ENCODE peak calls at places on chromosomes 12 and 14, in seven cellular contexts. U is upper lobe of right lung; O is tibial nerve; B is lower lobe of right lung; G is CD4-positive, CD25-positive, alpha-beta regulatory T cell; T is thoracic aorta; C is suprapubic skin. W is an unnamed sample.

GRCh38 chr14:95059126-95059525 is 98.2 kb downstream of the DICER1 start:
- DNase-seq in B (no peak), T (no peak), C (no peak), G (peak; percentile 3), O (no peak), U (peak; percentile 2), W (no peak)

GRCh38 chr12:89769483-89769818 is 60.8 kb upstream of the ATP2B1 start:
- DNase-seq in T (no peak), U (no peak), O (no peak), B (no peak), C (no peak), G (no peak), W (no peak)

GRCh38 chr12:94149781-94150482 is 1.6 kb downstream of the PLXNC1 start:
- DNase-seq in G (no peak), B (peak; percentile 66), T (no peak), U (peak; percentile 71), O (no peak), C (peak; percentile 57), W (no peak)

GRCh38 chr14:77267937-77268699 is 2.9 kb downstream of the NGB start:
- DNase-seq in O (no peak), U (no peak), G (no peak), T (no peak), C (no peak), B (no peak), W (no peak)

GRCh38 chr12:18899162-18899561 is 161.2 kb downstream of the CAPZA3 start:
- DNase-seq in G (no peak), C (no peak), T (no peak), B (no peak), U (no peak), O (no peak), W (no peak)

GRCh38 chr14:99737451-99737951 is 53.4 kb downstream of the CYP46A1 start:
- DNase-seq in T (no peak), O (no peak), G (no peak), U (peak; percentile 85), B (peak; percentile 81), C (no peak), W (no peak)

GRCh38 chr12:51269174-51270066 is 795 bp downstream of the SMAGP start:
- DNase-seq in G (peak; percentile 54), T (no peak), U (peak; percentile 90), B (peak; percentile 81), O (peak; percentile 9), C (peak; percentile 70), W (peak; percentile 40)

GRCh38 chr12:47557401-47557800 is 148.4 kb downstream of the RPAP3 start:
- DNase-seq in O (no peak), T (no peak), C (no peak), U (no peak), B (no peak), G (no peak), W (no peak)

GRCh38 chr14:75430526-75430925 is 2.7 kb downstream of the JDP2 start:
- DNase-seq in O (peak; percentile 59), C (no peak), B (no peak), G (no peak), T (no peak), U (no peak), W (no peak)

GRCh38 chr12:52918351-52918750 is 13.5 kb upstream of the KRT8 start:
- DNase-seq in T (no peak), O (no peak), U (no peak), B (no peak), C (no peak), G (no peak), W (no peak)

GRCh38 chr12:48980953-48981756 is 3.0 kb downstream of the WNT1 start:
- DNase-seq in B (peak; percentile 57), U (peak; percentile 76), G (peak; percentile 61), O (no peak), T (no peak), C (no peak), W (peak; percentile 48)

GRCh38 chr12:50557421-50557820 is 52.6 kb downstream of the DIP2B start:
- DNase-seq in U (no peak), B (no peak), O (no peak), G (no peak), C (no peak), T (no peak), W (no peak)

GRCh38 chr12:89521348-89522238 is 3.0 kb downstream of the GALNT4 start:
- DNase-seq in C (no peak), B (no peak), T (no peak), O (no peak), U (no peak), G (no peak), W (no peak)

GRCh38 chr14:80358112-80358511 is 146.8 kb upstream of the DIO2 start:
- DNase-seq in U (no peak), O (no peak), T (no peak), C (no peak), B (no peak), G (no peak), W (no peak)

GRCh38 chr12:21606175-21606574 is 1.5 kb upstream of the GYS2 start:
- DNase-seq in G (no peak), U (no peak), T (no peak), O (no peak), B (no peak), C (no peak), W (no peak)

GRCh38 chr14:50008562-50009355 is 107.6 kb downstream of the VCPKMT start:
- DNase-seq in B (no peak), O (no peak), C (no peak), G (no peak), U (no peak), T (no peak), W (no peak)

GRCh38 chr14:52950898-52951729 is at the start of gene FERMT2:
- DNase-seq in G (peak; percentile 14), B (peak; percentile 85), U (peak; percentile 94), C (peak; percentile 89), O (peak; percentile 80), T (peak; percentile 47), W (peak; percentile 4)

GRCh38 chr12:52278931-52279682 is 4.7 kb downstream of the KRT86 start:
- DNase-seq in U (peak; percentile 91), T (no peak), O (peak; percentile 64), G (peak; percentile 51), C (peak; percentile 84), B (peak; percentile 88), W (peak; percentile 42)

GRCh38 chr12:40248585-40249297 is 23.9 kb downstream of the LRRK2 start:
- DNase-seq in G (no peak), C (no peak), T (no peak), B (no peak), O (no peak), U (no peak), W (no peak)

GRCh38 chr12:55724940-55725309 is 3.9 kb downstream of the CD63 start:
- DNase-seq in G (no peak), U (no peak), B (no peak), T (no peak), O (no peak), C (peak; percentile 59), W (no peak)

GRCh38 chr14:91649930-91650329 is 82.0 kb downstream of the CATSPERB start:
- DNase-seq in C (no peak), O (peak; percentile 34), T (no peak), G (peak; percentile 47), B (no peak), U (no peak), W (no peak)

GRCh38 chr14:101623685-101624444 is 62.6 kb downstream of the DIO3 start:
- DNase-seq in B (no peak), U (no peak), T (no peak), G (no peak), O (no peak), C (no peak), W (no peak)

GRCh38 chr12:10128687-10129086 is 1.3 kb downstream of the CLEC7A start:
- DNase-seq in O (peak; percentile 53), G (no peak), U (no peak), T (no peak), B (no peak), C (no peak), W (no peak)

GRCh38 chr12:115090783-115091182 is 406.8 kb upstream of the TBX3 start:
- DNase-seq in B (no peak), T (no peak), C (no peak), O (no peak), U (no peak), G (no peak), W (no peak)

GRCh38 chr12:1630081-1630826 is 1.2 kb downstream of the WNT5B start:
- DNase-seq in O (no peak), C (no peak), T (no peak), U (peak; percentile 73), G (no peak), B (peak; percentile 60), W (no peak)

GRCh38 chr14:99062772-99063418 is 209.1 kb downstream of the BCL11B start:
- DNase-seq in U (no peak), O (no peak), T (no peak), C (no peak), B (no peak), G (no peak), W (no peak)

GRCh38 chr14:54169254-54169924 is 212.8 kb upstream of the BMP4 start:
- DNase-seq in G (no peak), T (no peak), B (no peak), O (peak; percentile 7), C (no peak), U (no peak), W (no peak)
- H3K4me3 ChIP-seq in G (no peak overlapping the region), T (no peak overlapping the region), B (no peak overlapping the region), O (no peak overlapping the region), C (no peak overlapping the region), U (no peak overlapping the region), W (no peak overlapping the region)

DNA sequence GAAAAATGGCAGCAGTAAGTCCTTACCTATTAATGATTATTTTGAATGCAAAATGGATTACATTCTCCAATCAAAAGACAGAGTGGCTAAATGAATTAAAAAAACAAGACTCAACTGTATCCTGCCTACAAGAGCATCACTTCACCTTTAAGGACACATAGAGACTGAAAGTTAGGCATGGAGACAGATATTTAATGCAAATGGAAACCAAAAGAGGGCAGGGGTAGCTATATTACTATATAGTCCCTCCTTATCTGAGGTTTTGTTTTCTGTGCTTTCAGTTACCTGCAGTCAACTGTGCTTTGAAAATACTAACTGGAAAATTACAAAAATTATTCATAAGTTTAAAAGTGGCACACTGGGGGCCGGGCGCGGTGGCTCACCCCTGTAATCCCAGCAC is 17.2 kb downstream of the NECAP1 start:
- DNase-seq in C (no peak), B (no peak), G (no peak), U (no peak), T (no peak), O (no peak), W (no peak)
- H3K4me1 ChIP-seq in C (no peaks in the 10 kb centered on the region), B (no peaks in the 10 kb centered on the region), G (no peaks in the 10 kb centered on the region), U (no peaks in the 10 kb centered on the region), T (no peaks in the 10 kb centered on the region), O (no peaks in the 10 kb centered on the region), W (no peaks in the 10 kb centered on the region)

GRCh38 chr12:68200854-68201253 is 24.8 kb downstream of the IL26 start:
- DNase-seq in U (no peak), G (no peak), T (no peak), O (no peak), C (no peak), B (no peak), W (no peak)
- H3K27me3 ChIP-seq in U (peaks cover 7% of the 10 kb centered on the region), G (peaks cover 3% of the 10 kb centered on the region), T (no peaks in the 10 kb centered on the region), O (no peaks in the 10 kb centered on the region), C (peaks cover 2% of the 10 kb centered on the region), B (no peaks in the 10 kb centered on the region), W (no peaks in the 10 kb centered on the region)

DNA sequence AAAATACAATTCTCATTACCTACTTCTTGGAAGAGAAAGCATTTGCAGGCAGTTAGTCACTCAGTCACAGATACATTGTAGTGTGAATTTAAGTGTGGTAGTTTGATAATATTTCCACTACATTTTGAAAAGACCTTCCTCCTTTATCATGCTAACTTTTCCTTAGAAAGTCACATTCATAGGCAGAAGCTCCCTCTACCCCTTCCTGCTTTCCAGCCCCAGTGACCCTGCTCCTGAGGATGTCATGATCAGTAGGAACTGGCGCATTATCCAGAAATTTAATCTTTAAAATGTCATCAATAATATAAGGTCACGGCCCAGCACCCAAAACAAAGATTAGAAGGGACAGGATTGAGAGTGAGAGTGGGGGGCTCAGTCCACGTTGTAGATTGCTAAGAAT is 707.4 kb upstream of the STXBP6 start:
- DNase-seq in O (no peak), T (no peak), G (no peak), C (no peak), U (no peak), B (no peak), W (no peak)
- H3K4me3 ChIP-seq in O (no peak overlapping the region), T (no peak overlapping the region), G (no peak overlapping the region), C (no peak overlapping the region), U (no peak overlapping the region), B (no peak overlapping the region), W (no peak overlapping the region)

W was measured in effector memory CD4-positive, alpha-beta T cell.